ENCODE peak calls at places on chromosomes 6 and 20, in nine cellular contexts. Z, H, P, U, V, T, L, R and Q are unnamed samples.

GRCh38 chr20:61556116-61556515 is 304.1 kb downstream of the CDH4 start:
- DNase-seq in T (peak), L (no peak), V (no peak), R (no peak), P (no peak), Z (no peak), H (no peak), U (peak), Q (no peak)

GRCh38 chr6:186221-186965 is 105.9 kb upstream of the DUSP22 start:
- DNase-seq in R (no peak), T (no peak), P (no peak), Z (no peak), H (no peak), V (no peak), L (no peak), U (peak), Q (no peak)

GRCh38 chr20:2922957-2923356 is 49.7 kb downstream of the PTPRA start:
- DNase-seq in Z (no peak), T (no peak), U (no peak), L (no peak), R (peak), P (no peak), H (no peak), V (no peak), Q (no peak)

GRCh38 chr6:87152528-87152950 is 2.8 kb upstream of the ZNF292 start:
- DNase-seq in Z (no peak), H (no peak), L (no peak), V (no peak), R (no peak), U (no peak), P (no peak), T (no peak), Q (no peak)

GRCh38 chr20:1426231-1426849 is 33.5 kb upstream of the FKBP1A start:
- DNase-seq in V (no peak), H (no peak), P (no peak), U (no peak), Z (no peak), L (no peak), T (no peak), R (no peak), Q (no peak)

GRCh38 chr6:158414900-158415299 is 102.6 kb downstream of the TULP4 start:
- DNase-seq in H (no peak), T (peak), V (no peak), P (no peak), L (no peak), R (no peak), U (peak), Z (no peak), Q (no peak)

GRCh38 chr6:906920-907319 is 214.0 kb upstream of the EXOC2 start:
- DNase-seq in T (peak), L (no peak), P (no peak), V (no peak), R (peak), U (no peak), Z (no peak), H (no peak), Q (no peak)

GRCh38 chr20:38514947-38515346 is 42.3 kb downstream of the RALGAPB start:
- DNase-seq in U (no peak), H (no peak), R (no peak), L (no peak), P (no peak), T (no peak), V (no peak), Z (no peak), Q (no peak)

GRCh38 chr20:60715172-60715571 is 536.9 kb upstream of the CDH4 start:
- DNase-seq in L (no peak), R (peak), Z (no peak), V (no peak), H (no peak), P (no peak), U (no peak), T (no peak), Q (no peak)

GRCh38 chr6:30942338-30943060 is 1.7 kb downstream of the MUCL3 start:
- DNase-seq in R (peak), H (no peak), P (peak), Z (peak), U (peak), T (peak), V (no peak), L (peak), Q (no peak)

GRCh38 chr6:82712826-82713225 is 349.2 kb downstream of the TPBG start:
- DNase-seq in U (peak), Z (no peak), V (no peak), P (no peak), L (peak), R (peak), T (no peak), H (no peak), Q (no peak)